ENCODE peak calls at places on chromosomes 5 and 9, in eight cellular contexts. E is AG09309; X is natural killer cell treated with Interleukin-12 subunit alpha and Interleukin-12 subunit beta and Interleukin-15 and Interleukin-18, amount 100 ng/mL, for 72 hours; W is Ammon's horn; Y is globus pallidus; A is activated T-helper 1 cell treated with anti-CD3 and anti-CD28 coated beads, Interleukin-2, amount 50 U/mL, for 16 hours; F is mucosa of gallbladder; R is NCI-H1694. U is an unnamed sample.
A peak's percentile ranks its signal among the peaks of the same experiment; 100 is the strongest.

GRCh38 chr5:37836173-37837100 is 3.4 kb downstream of the GDNF start:
- DNase-seq in E (no peak), X (no peak), W (no peak), Y (peak; percentile 32), A (no peak), F (no peak), R (no peak), U (peak; percentile 21)

GRCh38 chr5:173330151-173330855 is 2.1 kb upstream of the STC2 start:
- DNase-seq in E (no peak), X (no peak), W (no peak), Y (no peak), A (no peak), F (no peak), R (no peak), U (no peak)

GRCh38 chr9:113537227-113537810 is 73.8 kb downstream of the RGS3 start:
- DNase-seq in E (no peak), X (peak; percentile 42), W (peak; percentile 40), Y (peak; percentile 67), A (no peak), F (no peak), R (no peak), U (peak; percentile 57)

GRCh38 chr5:91223886-91224285 is 159.2 kb downstream of the ARRDC3 start:
- DNase-seq in E (no peak), X (no peak), W (no peak), Y (no peak), A (no peak), F (no peak), R (no peak), U (no peak)

GRCh38 chr9:130283514-130284248 is 18.1 kb downstream of the HMCN2 start:
- DNase-seq in E (no peak), X (no peak), W (no peak), Y (no peak), A (no peak), F (no peak), R (no peak), U (no peak)

GRCh38 chr5:115487750-115488149 is 56.8 kb downstream of the FEM1C start:
- DNase-seq in E (no peak), X (no peak), W (no peak), Y (no peak), A (no peak), F (no peak), R (no peak), U (no peak)

GRCh38 chr9:115211413-115212204 is 93.7 kb upstream of the TNC start:
- DNase-seq in E (peak; percentile 89), X (no peak), W (no peak), Y (no peak), A (no peak), F (no peak), R (no peak), U (no peak)

GRCh38 chr5:148388692-148389091 is 4.9 kb downstream of the FBXO38 start:
- DNase-seq in E (no peak), X (no peak), W (no peak), Y (no peak), A (no peak), F (no peak), R (no peak), U (no peak)

GRCh38 chr9:78806492-78807160 is 509.7 kb downstream of the PSAT1 start:
- DNase-seq in E (no peak), X (no peak), W (no peak), Y (no peak), A (no peak), F (no peak), R (no peak), U (no peak)

GRCh38 chr5:171505473-171506043 is 86.1 kb downstream of the FGF18 start:
- DNase-seq in E (no peak), X (no peak), W (no peak), Y (no peak), A (no peak), F (no peak), R (no peak), U (no peak)

GRCh38 chr9:6525326-6526040 is 112.5 kb downstream of the UHRF2 start:
- DNase-seq in E (no peak), X (no peak), W (no peak), Y (no peak), A (no peak), F (no peak), R (no peak), U (no peak)

GRCh38 chr5:151037561-151038291 is 17.3 kb downstream of the GPX3 start:
- DNase-seq in E (no peak), X (no peak), W (peak; percentile 26), Y (no peak), A (no peak), F (peak; percentile 42), R (no peak), U (no peak)

GRCh38 chr9:127182901-127183746 is 60.7 kb upstream of the ANGPTL2 start:
- DNase-seq in E (no peak), X (peak; percentile 49), W (no peak), Y (no peak), A (no peak), F (no peak), R (no peak), U (no peak)

GRCh38 chr5:120803282-120803681 is 339.2 kb downstream of the PRR16 start:
- DNase-seq in E (no peak), X (no peak), W (no peak), Y (peak; percentile 12), A (no peak), F (no peak), R (peak; percentile 3), U (peak; percentile 9)

GRCh38 chr9:130072515-130073235 is 19.0 kb downstream of the GPR107 start:
- DNase-seq in E (no peak), X (no peak), W (no peak), Y (no peak), A (no peak), F (no peak), R (no peak), U (no peak)

GRCh38 chr5:173699959-173700358 is 83.5 kb upstream of the BOD1 start:
- DNase-seq in E (no peak), X (no peak), W (no peak), Y (no peak), A (no peak), F (no peak), R (no peak), U (no peak)

GRCh38 chr9:14437336-14438231 is 123.6 kb upstream of the NFIB start:
- DNase-seq in E (no peak), X (no peak), W (peak; percentile 47), Y (no peak), A (no peak), F (peak; percentile 19), R (peak; percentile 81), U (no peak)

GRCh38 chr5:112793201-112793600 is 55.5 kb downstream of the APC start:
- DNase-seq in E (no peak), X (no peak), W (no peak), Y (no peak), A (no peak), F (no peak), R (no peak), U (no peak)

GRCh38 chr5:168987540-168988300 is 313.2 kb downstream of the SLIT3 start:
- DNase-seq in E (peak; percentile 8), X (no peak), W (peak; percentile 76), Y (peak; percentile 65), A (no peak), F (peak; percentile 72), R (peak; percentile 75), U (peak; percentile 69)

GRCh38 chr9:137479315-137479861 is 20.3 kb upstream of the NSMF start:
- DNase-seq in E (no peak), X (no peak), W (no peak), Y (no peak), A (no peak), F (no peak), R (no peak), U (peak; percentile 4)

GRCh38 chr9:1005043-1005667 is 28.7 kb downstream of the DMRT3 start:
- DNase-seq in E (peak; percentile 28), X (no peak), W (peak; percentile 73), Y (peak; percentile 61), A (no peak), F (peak; percentile 33), R (no peak), U (peak; percentile 48)

GRCh38 chr5:167573274-167574127 is 717.9 kb upstream of the WWC1 start:
- DNase-seq in E (no peak), X (no peak), W (peak; percentile 58), Y (no peak), A (no peak), F (no peak), R (peak; percentile 67), U (no peak)

GRCh38 chr5:66933066-66933465 is 263.5 kb downstream of the CD180 start:
- DNase-seq in E (no peak), X (no peak), W (no peak), Y (no peak), A (no peak), F (no peak), R (no peak), U (no peak)

U was measured in midbrain.